ENCODE peak calls at places on chromosomes 7 and 10, in five cellular contexts. I, E, Y, T and Q are unnamed samples.

GRCh38 chr7:135645296-135645904 is 16.9 kb upstream of the STMP1 start:
- DNase-seq in I (peak), E (peak), Y (no peak), T (no peak), Q (peak)

GRCh38 chr7:65429642-65430343 is 56.1 kb downstream of the ZNF92 start:
- DNase-seq in I (no peak), E (no peak), Y (no peak), T (no peak), Q (no peak)

GRCh38 chr7:77441046-77441445 is 24.9 kb upstream of the GSAP start:
- DNase-seq in I (no peak), E (no peak), Y (no peak), T (no peak), Q (no peak)

GRCh38 chr7:132575336-132575986 is 809 bp downstream of the PLXNA4 start:
- DNase-seq in I (peak), E (peak), Y (no peak), T (peak), Q (peak)

GRCh38 chr10:68406111-68406814 is 814 bp downstream of the RUFY2 start:
- DNase-seq in I (peak), E (peak), Y (peak), T (peak), Q (peak)

GRCh38 chr10:44402465-44403205 is 17.7 kb upstream of the CXCL12 start:
- DNase-seq in I (no peak), E (no peak), Y (no peak), T (no peak), Q (no peak)

GRCh38 chr7:44461387-44461786 is 29.1 kb downstream of the NUDCD3 start:
- DNase-seq in I (no peak), E (peak), Y (no peak), T (no peak), Q (no peak)

GRCh38 chr7:43753401-43753800 is 5.1 kb upstream of the BLVRA start:
- DNase-seq in I (no peak), E (no peak), Y (no peak), T (no peak), Q (no peak)

DNA sequence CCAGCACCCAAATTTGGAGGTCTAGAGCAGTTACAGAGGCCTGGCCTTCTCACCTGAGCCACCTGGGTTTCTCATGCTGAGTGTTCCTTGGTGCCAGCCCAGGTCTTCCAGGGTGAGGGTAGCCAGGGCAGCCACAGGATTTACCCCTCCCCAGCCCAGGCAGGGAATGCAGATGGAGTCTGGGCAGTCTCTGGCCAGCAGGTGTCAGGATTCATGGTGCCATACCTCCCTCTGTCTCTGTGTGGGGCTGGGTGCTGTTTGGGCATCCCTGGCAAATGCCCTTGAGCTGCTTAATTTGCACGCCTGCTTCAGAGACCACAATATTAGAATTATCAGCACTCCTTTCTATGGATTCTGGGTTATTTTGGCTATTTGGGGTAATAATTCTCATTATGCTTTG is 246.7 kb downstream of the GFRA1 start:
- DNase-seq in I (no peak), E (no peak), Y (no peak), T (no peak), Q (no peak)
- TF ChIP-seq CTCF in I (no peak), E (no peak), Y (no peak), T (no peak), Q (no peak)

DNA sequence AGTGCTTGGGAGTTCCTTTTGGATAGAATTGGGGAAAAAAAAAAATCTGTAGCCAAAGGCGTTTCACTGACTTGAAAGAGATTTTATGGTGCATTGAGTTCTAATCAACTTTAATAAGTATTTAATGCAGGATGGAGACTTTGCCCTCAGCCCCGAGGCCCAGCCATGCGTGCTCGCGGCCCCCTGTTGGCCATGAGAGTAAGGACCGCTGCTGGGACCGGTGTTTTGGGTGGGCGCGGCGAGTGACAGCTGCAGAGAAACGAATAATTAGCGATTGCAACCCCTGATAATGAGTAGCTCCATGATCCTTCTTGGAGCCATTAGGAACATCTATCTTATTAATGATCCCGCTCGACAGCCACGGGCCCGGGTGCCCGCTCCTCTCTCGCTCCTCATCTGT is 347.4 kb downstream of the RPS24 start:
- DNase-seq in I (no peak), E (peak), Y (no peak), T (no peak), Q (no peak)
- TF ChIP-seq CTCF in I (peak), E (peak), Y (no peak), T (peak), Q (no peak)

DNA sequence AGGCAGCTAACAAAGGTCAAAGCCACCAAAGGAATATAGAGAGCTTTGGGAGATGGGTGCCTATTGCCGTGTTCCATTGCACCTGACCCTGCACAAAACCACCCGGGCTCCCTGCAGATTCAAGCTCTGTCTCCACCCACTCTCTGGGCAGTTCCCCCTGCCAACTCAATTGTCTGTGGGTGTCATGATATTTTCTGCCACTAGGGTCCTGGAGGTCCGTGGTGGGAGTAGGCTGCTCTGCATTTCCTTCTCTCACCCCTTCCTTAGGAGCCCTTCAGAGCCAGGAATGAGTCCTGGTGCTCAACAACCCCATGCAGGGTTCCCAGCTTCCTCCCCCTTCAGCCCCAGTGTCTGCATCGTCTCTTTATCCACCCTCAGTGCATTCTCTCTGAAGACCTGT is 34.1 kb downstream of the PNLIPRP2 start:
- DNase-seq in I (no peak), E (peak), Y (no peak), T (no peak), Q (no peak)
- TF ChIP-seq CTCF in I (peak), E (peak), Y (no peak), T (no peak), Q (no peak)

GRCh38 chr7:34165927-34166550 is 260.7 kb downstream of the BMPER start:
- DNase-seq in I (peak), E (peak), Y (no peak), T (no peak), Q (peak)
- TF ChIP-seq CTCF in I (peak), E (peak), Y (no peak), T (peak), Q (no peak)

GRCh38 chr10:60846173-60846572 is 67.9 kb downstream of the CDK1 start:
- DNase-seq in I (no peak), E (no peak), Y (no peak), T (no peak), Q (no peak)
- TF ChIP-seq CTCF in I (peak), E (no peak), Y (no peak), T (no peak), Q (no peak)

DNA sequence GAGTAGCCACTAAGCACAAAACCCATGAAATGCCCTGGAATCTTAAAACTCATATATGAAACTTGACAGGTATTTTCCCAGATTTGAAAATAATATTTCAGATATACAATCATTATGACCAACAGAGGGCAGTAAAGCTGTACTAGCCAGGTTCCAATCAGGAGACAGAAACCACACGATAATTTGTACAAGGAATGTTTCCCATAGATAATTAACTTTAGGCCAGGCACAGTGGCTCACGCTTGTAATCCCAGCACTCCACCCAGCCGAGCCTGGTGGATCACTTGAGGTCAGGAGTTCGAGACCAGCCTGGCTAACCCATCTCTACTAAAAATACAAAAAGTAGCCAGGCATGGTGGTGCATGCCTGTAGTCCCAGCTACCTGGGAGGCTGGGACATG is 31.0 kb upstream of the NUB1 start:
- DNase-seq in I (peak), E (peak), Y (no peak), T (no peak), Q (no peak)
- TF ChIP-seq CTCF in I (peak), E (peak), Y (no peak), T (peak), Q (peak)

GRCh38 chr10:119174109-119174508 is 4.5 kb downstream of the PRDX3 start:
- DNase-seq in I (no peak), E (no peak), Y (no peak), T (no peak), Q (no peak)

GRCh38 chr10:119177708-119178370 is 773 bp downstream of the PRDX3 start:
- DNase-seq in I (no peak), E (no peak), Y (no peak), T (no peak), Q (no peak)

GRCh38 chr10:119176166-119176565 is 2.4 kb downstream of the PRDX3 start:
- DNase-seq in I (no peak), E (peak), Y (no peak), T (peak), Q (no peak)

GRCh38 chr10:119178371-119179119 is at the start of gene PRDX3:
- DNase-seq in I (peak), E (peak), Y (peak), T (peak), Q (peak)
- TF ChIP-seq CTCF in I (peak), E (no peak), Y (peak), T (peak), Q (no peak)

GRCh38 chr7:25809441-25809840 is 342.6 kb upstream of the NFE2L3 start:
- DNase-seq in I (no peak), E (no peak), Y (no peak), T (no peak), Q (no peak)
- TF ChIP-seq CTCF in I (no peak), E (no peak), Y (no peak), T (no peak), Q (no peak)

DNA sequence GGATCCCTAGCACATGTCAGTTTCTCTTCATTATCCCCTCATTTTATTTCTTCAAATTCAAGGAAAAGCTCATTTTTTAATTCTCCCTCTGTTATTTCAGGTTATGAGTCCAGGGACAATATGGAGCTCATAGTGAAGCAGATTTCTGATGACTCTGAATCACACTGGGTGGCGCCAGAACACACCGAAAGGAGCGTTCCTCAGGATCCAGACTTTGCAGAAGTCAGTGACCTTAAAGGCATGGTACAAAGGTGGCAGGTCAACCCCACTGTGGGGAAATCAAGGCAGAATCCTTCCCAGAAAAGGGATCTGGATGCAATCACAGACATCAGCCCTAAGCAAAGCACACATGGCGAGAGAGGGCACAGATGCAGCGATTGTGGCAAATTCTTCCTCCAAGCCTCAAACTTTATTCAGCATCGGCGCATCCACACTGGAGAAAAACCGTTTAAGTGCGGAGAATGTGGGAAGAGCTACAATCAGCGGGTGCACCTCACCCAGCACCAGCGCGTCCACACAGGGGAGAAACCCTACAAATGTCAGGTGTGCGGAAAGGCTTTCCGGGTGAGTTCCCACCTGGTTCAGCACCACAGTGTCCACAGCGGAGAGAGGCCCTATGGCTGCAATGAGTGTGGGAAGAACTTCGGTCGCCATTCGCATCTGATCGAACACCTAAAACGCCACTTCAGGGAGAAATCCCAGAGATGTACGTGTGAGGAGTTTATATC is 21.4 kb downstream of the ZKSCAN5 start:
- DNase-seq in I (peak), E (peak), Y (no peak), T (no peak), Q (no peak)
- TF ChIP-seq CTCF in I (peak), E (peak), Y (no peak), T (no peak), Q (no peak)

GRCh38 chr7:128120976-128121490 is 89.8 kb upstream of the LRRC4 start:
- DNase-seq in I (no peak), E (no peak), Y (peak), T (no peak), Q (no peak)

GRCh38 chr7:128121731-128122576 is 90.7 kb upstream of the LRRC4 start:
- DNase-seq in I (no peak), E (peak), Y (peak), T (peak), Q (no peak)

GRCh38 chr7:128124786-128125185 is 93.5 kb upstream of the LRRC4 start:
- DNase-seq in I (no peak), E (peak), Y (no peak), T (no peak), Q (no peak)

GRCh38 chr7:128122577-128123290 is 91.5 kb upstream of the LRRC4 start:
- DNase-seq in I (no peak), E (peak), Y (peak), T (no peak), Q (no peak)

DNA sequence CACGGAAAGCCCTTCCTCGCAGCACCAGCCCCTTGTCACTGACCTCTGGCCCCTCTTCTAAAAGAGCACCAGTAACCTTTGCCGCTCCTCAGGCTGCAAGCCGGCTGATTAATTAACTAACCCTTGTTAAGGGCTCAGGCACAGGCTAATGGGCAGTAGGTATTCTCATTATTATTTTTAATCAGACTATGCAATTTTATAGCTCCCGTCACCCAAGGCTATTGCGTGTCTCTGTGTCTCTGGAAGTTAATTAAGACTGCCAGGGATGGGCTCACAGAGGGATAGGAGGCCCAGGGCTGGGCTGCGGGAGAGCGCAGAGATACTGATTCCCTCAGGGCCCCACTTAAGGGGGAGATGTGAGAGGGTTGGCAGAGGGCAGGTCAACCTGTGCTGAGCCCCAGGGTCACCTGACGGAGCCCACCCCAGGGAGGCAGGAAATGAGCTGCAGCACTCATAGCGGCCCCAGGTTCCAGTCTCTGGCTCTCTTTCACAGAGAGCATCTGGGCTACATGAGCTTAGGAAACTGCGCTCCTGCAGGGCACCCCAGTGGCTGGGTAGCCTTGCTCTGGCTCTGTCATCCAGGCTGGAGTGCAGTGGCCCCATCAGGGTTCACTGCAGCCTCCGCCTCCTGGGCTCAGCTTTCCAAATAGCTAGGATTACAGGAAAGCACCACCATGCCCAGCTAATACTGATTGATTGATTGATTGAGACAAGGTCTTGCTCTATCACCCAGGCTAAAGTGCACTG is 92.2 kb upstream of the LRRC4 start:
- DNase-seq in I (no peak), E (peak), Y (peak), T (no peak), Q (no peak)
- TF ChIP-seq CTCF in I (no peak), E (no peak), Y (no peak), T (no peak), Q (no peak)